ENCODE peak calls at places on chromosome 11, in five cellular contexts. H, F, B, L and E are unnamed samples. For H4K20me1, the result is how much of the 10 kb centered on the place peaks cover.

GRCh38 chr11:126282361-126282741 is 542 bp upstream of the TIRAP start:
- DNase-seq in H (peak), F (no peak), B (no peak), L (peak), E (peak)

GRCh38 chr11:126507646-126508045 is 152.2 kb downstream of the ST3GAL4 start:
- DNase-seq in H (no peak), F (no peak), B (no peak), L (no peak), E (no peak)

GRCh38 chr11:44632466-44633123 is 67.1 kb downstream of the CD82 start:
- DNase-seq in H (no peak), F (no peak), B (peak), L (peak), E (no peak)

GRCh38 chr11:833114-833791 is 501 bp downstream of the CD151 start:
- DNase-seq in H (no peak), F (peak), B (no peak), L (no peak), E (peak)

GRCh38 chr11:75105462-75105925 is 8.8 kb upstream of the OR2AT4 start:
- DNase-seq in H (no peak), F (peak), B (no peak), L (no peak), E (no peak)

GRCh38 chr11:49208006-49208721 is at the start of gene FOLH1:
- DNase-seq in H (no peak), F (peak), B (no peak), L (peak), E (peak)

GRCh38 chr11:898160-898517 is 12.5 kb downstream of the CHID1 start:
- DNase-seq in H (peak), F (no peak), B (peak), L (peak), E (peak)

GRCh38 chr11:20474176-20474950 is 86.8 kb downstream of the PRMT3 start:
- DNase-seq in H (no peak), F (no peak), B (no peak), L (no peak), E (no peak)

GRCh38 chr11:91795139-91795887 is 429.3 kb upstream of the FAT3 start:
- DNase-seq in H (no peak), F (no peak), B (no peak), L (peak), E (peak)

GRCh38 chr11:12932485-12932884 is 76.6 kb upstream of the RASSF10 start:
- DNase-seq in H (no peak), F (no peak), B (no peak), L (no peak), E (no peak)
- H4K20me1 ChIP-seq in H (under half), F (under half), B (under half), L (under half), E (under half)

GRCh38 chr11:134120921-134121526 is 52.2 kb downstream of the JAM3 start:
- DNase-seq in H (peak), F (no peak), B (no peak), L (no peak), E (peak)

GRCh38 chr11:134125507-134125906 is 56.6 kb downstream of the JAM3 start:
- DNase-seq in H (peak), F (no peak), B (no peak), L (no peak), E (peak)

GRCh38 chr11:134126197-134126822 is 57.4 kb downstream of the JAM3 start:
- DNase-seq in H (peak), F (no peak), B (no peak), L (peak), E (peak)

GRCh38 chr11:134120143-134120850 is 51.4 kb downstream of the JAM3 start:
- DNase-seq in H (peak), F (no peak), B (no peak), L (no peak), E (peak)

GRCh38 chr11:134124660-134125451 is 56.0 kb downstream of the JAM3 start:
- DNase-seq in H (peak), F (peak), B (no peak), L (no peak), E (peak)
- H3K9ac ChIP-seq in H (peak), F (no peak), B (no peak), L (no peak), E (peak)

GRCh38 chr11:80538040-80538439 is 1097.2 kb upstream of the TENM4 start:
- DNase-seq in H (no peak), F (no peak), B (no peak), L (no peak), E (no peak)

DNA sequence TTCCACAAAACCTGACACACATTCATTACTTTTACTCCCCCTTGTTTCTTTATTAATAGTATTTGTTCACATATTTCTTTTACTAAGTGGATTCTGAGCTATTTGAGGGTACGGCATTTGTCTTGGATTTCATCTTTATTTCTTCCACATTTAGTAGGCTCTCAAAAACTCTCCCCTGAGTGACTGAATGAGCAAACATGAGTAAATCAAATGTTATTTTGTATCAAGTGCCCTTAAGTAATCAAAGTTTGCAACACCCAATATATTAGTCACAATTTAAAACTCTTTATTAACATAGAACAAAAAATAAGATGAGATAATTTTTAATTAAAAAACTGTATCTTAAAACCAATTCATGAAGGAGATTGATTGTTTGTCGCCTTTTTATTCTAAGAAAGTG is 1101.9 kb upstream of the TENM4 start:
- DNase-seq in H (no peak), F (no peak), B (no peak), L (no peak), E (no peak)
- TF ChIP-seq CTCF in H (no peak), F (no peak), B (no peak), L (no peak), E (no peak)

GRCh38 chr11:68641880-68642279 is 42.5 kb upstream of the GAL start:
- DNase-seq in H (no peak), F (no peak), B (no peak), L (no peak), E (no peak)
- H4K20me1 ChIP-seq in H (under half), F (under half), B (under half), L (under half), E (under half)

DNA sequence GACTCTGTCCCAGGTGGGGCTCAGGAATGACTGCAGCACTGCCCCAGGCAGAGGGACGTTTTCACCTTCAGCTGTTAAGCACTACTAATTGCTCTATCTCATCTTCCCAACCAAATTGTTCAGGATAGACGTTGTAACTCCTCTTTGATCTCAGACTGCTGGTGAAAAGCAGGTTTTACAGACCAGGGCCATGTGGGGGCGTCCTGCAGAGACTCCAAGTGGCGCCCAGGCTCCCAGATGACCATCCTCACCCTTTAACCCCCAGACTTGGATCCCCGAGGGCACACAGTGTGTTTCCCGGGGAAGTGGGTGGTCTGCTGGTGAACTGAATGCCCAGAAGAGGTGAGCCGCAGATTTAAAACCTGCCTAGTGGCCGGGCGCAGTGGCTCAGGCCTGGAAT is 23.9 kb downstream of the FADD start:
- DNase-seq in H (no peak), F (no peak), B (no peak), L (peak), E (no peak)
- H3K9ac ChIP-seq in H (no peak), F (no peak), B (no peak), L (no peak), E (no peak)

GRCh38 chr11:6566704-6567370 is 36.6 kb downstream of the RRP8 start:
- DNase-seq in H (no peak), F (no peak), B (no peak), L (no peak), E (no peak)

GRCh38 chr11:6565988-6566703 is 37.3 kb downstream of the RRP8 start:
- DNase-seq in H (no peak), F (no peak), B (no peak), L (no peak), E (no peak)

GRCh38 chr11:6567371-6567745 is 36.1 kb downstream of the RRP8 start:
- DNase-seq in H (no peak), F (no peak), B (no peak), L (no peak), E (no peak)

GRCh38 chr11:6569706-6570105 is 33.7 kb downstream of the RRP8 start:
- DNase-seq in H (no peak), F (no peak), B (no peak), L (no peak), E (no peak)

GRCh38 chr11:6568191-6568918 is 35.1 kb downstream of the RRP8 start:
- DNase-seq in H (peak), F (peak), B (peak), L (peak), E (peak)
- TF ChIP-seq CTCF in H (no peak), F (no peak), B (peak), L (peak), E (no peak)

GRCh38 chr11:16610738-16611388 is 127.6 kb upstream of the C11orf58 start:
- DNase-seq in H (no peak), F (no peak), B (no peak), L (no peak), E (no peak)

GRCh38 chr11:16607675-16608644 is 130.5 kb upstream of the C11orf58 start:
- DNase-seq in H (peak), F (no peak), B (no peak), L (no peak), E (peak)

GRCh38 chr11:16611395-16612233 is 126.8 kb upstream of the C11orf58 start:
- DNase-seq in H (no peak), F (no peak), B (no peak), L (no peak), E (peak)

GRCh38 chr11:16610213-16610737 is 128.2 kb upstream of the C11orf58 start:
- DNase-seq in H (no peak), F (no peak), B (no peak), L (no peak), E (no peak)

GRCh38 chr11:16609769-16610168 is 128.7 kb upstream of the C11orf58 start:
- DNase-seq in H (no peak), F (no peak), B (no peak), L (no peak), E (no peak)
- H4K20me1 ChIP-seq in H (under half), F (under half), B (under half), L (under half), E (under half)